ENCODE peak calls at places on chromosomes 1 and 21, in six cellular contexts. D is kidney epithelial cell, U is tibial nerve, Z is HFF-Myc, J is fibroblast of mammary gland, I is esophagus squamous epithelium. Y is an unnamed sample.

GRCh38 chr21:35940074-35940927 is 120.0 kb downstream of the SETD4 start:
- DNase-seq in J (peak; percentile 86), Z (no peak), I (no peak), D (no peak), U (peak; percentile 25), Y (peak; percentile 89)

GRCh38 chr1:201881617-201882016 is 7.1 kb upstream of the SHISA4 start:
- DNase-seq in U (no peak), Z (no peak), D (no peak), I (no peak), J (no peak), Y (no peak)

GRCh38 chr1:181077576-181078242 is 10.8 kb upstream of the IER5 start:
- DNase-seq in I (no peak), Z (no peak), J (peak; percentile 23), D (no peak), U (no peak), Y (peak; percentile 31)

GRCh38 chr1:59316497-59317128 is 19.7 kb downstream of the FGGY start:
- DNase-seq in D (peak; percentile 26), I (no peak), Z (no peak), J (no peak), U (no peak), Y (peak; percentile 57)

GRCh38 chr1:186476306-186477040 is 15.6 kb upstream of the PDC start:
- DNase-seq in I (no peak), U (no peak), Z (no peak), J (peak; percentile 40), D (no peak), Y (peak; percentile 81)

GRCh38 chr1:70497152-70497551 is 86.1 kb downstream of the CTH start:
- DNase-seq in D (no peak), Z (no peak), I (no peak), U (no peak), J (no peak), Y (no peak)

GRCh38 chr1:213988639-213989070 is 882 bp downstream of the PROX1 start:
- DNase-seq in U (no peak), J (no peak), Z (no peak), D (no peak), I (no peak), Y (no peak)

GRCh38 chr1:5877683-5878530 is 114.3 kb downstream of the NPHP4 start:
- DNase-seq in Z (no peak), I (no peak), U (no peak), J (no peak), D (no peak), Y (no peak)

GRCh38 chr1:239112536-239112935 is 273.8 kb upstream of the CHRM3 start:
- DNase-seq in D (no peak), Z (no peak), J (no peak), U (no peak), I (no peak), Y (no peak)

GRCh38 chr1:995665-996633 is 3.9 kb downstream of the HES4 start:
- DNase-seq in I (no peak), Z (no peak), U (no peak), J (no peak), D (no peak), Y (no peak)

DNA sequence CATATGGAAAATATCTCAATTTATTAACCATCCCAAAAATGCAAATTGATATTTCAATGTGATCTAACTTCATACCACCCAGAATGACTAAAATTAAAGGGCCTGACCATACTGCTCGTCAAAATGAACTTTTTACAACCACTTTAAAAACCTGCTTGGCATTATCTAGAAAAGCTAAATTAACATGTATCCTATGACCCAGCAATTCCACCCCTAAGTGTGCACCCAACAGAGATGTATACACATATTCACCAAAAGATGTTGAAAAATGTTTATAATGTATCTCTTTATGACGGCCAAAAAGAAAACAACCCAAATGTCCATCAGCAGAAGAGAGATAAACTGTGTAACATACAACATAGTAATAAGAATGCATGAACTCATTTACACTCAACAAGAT is 1.6 kb upstream of the BCAR3 start:
- DNase-seq in Z (no peak), U (no peak), J (no peak), D (no peak), I (no peak), Y (no peak)
- H3K4me3 ChIP-seq in Z (no peak overlapping the region), U (no peak overlapping the region), J (no peak overlapping the region), D (no peak overlapping the region), I (no peak overlapping the region), Y (no peak overlapping the region)

DNA sequence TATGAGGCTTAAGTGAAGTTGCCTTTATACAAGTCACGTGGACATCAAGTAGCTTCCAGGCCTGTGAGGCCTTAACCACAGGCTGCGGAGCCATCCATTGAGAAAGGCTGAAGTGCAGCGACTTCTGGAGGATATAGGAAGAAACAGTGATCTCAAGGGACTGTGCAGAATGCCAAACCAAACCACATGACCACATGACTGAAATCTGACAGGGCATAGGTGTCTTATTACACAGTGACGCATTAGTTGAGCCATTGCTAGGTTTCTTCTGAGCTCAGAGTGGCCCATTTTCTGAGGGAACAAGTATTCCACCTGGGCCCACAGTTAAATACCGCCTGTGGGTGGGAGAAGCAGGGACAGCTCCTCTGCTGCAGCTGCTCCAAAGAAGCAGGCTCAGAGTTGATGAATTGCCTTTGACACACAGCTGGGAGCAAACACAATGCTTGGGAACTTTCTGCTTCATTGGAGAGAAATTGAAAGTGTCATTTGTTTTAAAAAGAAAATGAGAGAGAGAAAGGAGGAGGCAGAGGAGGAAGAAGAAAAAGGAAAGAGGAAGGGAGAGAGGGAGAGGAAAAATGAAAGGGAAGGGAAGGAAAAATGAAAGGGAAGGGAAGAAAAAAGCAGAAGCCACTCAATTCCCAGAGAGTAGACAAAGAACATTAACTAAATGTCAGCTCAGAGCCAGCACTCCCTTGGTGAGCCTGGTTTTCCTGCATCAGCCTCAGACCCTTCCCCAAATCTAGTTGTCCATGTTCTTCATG is 94.4 kb downstream of the COLGALT2 start:
- DNase-seq in U (no peak), I (no peak), J (peak; percentile 100), D (peak; percentile 92), Z (peak; percentile 76), Y (peak; percentile 95)
- TF ChIP-seq CTCF in U (no peak), I (no peak), J (peak; percentile 38), D (peak; percentile 26), Z (peak; percentile 8), Y (no peak)

GRCh38 chr1:228207851-228208821 is at the start of gene OBSCN:
- DNase-seq in Z (no peak), U (no peak), J (no peak), D (no peak), I (no peak), Y (no peak)

GRCh38 chr1:228210076-228210651 is 2.3 kb downstream of the OBSCN start:
- DNase-seq in I (no peak), D (no peak), J (no peak), U (no peak), Z (no peak), Y (no peak)

GRCh38 chr1:228209657-228210056 is 1.8 kb downstream of the OBSCN start:
- DNase-seq in I (no peak), U (no peak), J (no peak), Z (no peak), D (no peak), Y (no peak)

GRCh38 chr1:228207381-228207810 is 448 bp upstream of the OBSCN start:
- DNase-seq in J (no peak), U (no peak), D (no peak), Z (no peak), I (no peak), Y (no peak)

GRCh38 chr1:228208831-228209524 is 1.1 kb downstream of the OBSCN start:
- DNase-seq in D (no peak), I (no peak), U (no peak), Z (no peak), J (no peak), Y (no peak)
- H3K4me3 ChIP-seq in D (no peak overlapping the region), I (no peak overlapping the region), U (no peak overlapping the region), Z (no peak overlapping the region), J (no peak overlapping the region), Y (no peak overlapping the region)

DNA sequence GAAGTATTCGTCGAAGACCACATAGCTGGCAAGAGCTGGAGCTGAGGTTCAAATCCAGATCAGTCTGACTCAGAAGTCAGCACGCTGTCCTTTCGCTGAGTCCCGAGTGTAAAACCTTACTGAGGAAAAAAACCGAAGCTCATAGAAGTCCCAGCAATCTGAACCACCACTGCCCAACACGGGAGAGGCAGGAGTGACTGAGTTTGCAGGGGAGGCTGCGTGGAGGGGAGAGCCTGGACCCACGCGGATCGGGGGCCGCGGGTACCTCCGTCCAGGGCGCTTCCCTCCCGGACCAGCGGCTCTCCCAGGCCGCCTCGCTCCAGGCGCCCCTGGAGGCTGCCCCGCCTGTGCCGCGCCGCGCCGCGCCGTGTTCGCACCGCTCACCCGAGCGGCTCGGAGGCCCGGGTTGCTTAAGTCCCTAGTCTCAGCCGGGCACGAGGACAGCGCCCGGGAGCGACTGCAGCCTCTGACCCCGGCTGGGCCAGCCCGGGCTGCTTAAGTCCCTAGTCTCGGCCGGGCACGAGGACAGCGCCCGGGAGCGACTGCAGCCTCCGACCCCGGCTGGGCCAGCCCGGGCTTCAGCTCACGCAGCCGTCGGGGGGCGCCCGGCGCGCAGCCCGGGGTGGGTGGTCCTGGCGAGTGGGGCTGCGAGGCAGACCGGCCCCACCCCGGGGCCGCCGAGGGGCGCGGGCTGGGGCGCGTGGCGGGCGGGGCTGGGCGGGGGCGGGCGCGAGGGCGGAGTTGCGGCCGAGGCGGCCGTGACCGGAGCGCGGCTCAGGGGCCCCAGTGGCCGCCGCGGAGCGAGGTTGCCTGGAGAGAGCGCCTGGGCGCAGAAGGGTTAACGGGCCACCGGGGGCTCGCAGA is at the start of gene ADAMTSL4:
- DNase-seq in Z (no peak), I (no peak), U (no peak), D (no peak), J (peak; percentile 87), Y (peak; percentile 75)
- TF ChIP-seq CTCF in Z (no peak), I (no peak), U (peak; percentile 43), D (no peak), J (no peak), Y (peak; percentile 16)

Y was measured in fibroblast of the aortic adventitia.